ENCODE peak calls at places on chromosomes 4 and X, in six cellular contexts. P, K, Y, F, C and M are unnamed samples.

GRCh38 chr4:40506492-40506891 is 123.2 kb downstream of the RBM47 start:
- DNase-seq in C (no peak), F (no peak), K (no peak), Y (no peak), P (no peak), M (no peak)

GRCh38 chrX:23980063-23980462 is 46.9 kb downstream of the KLHL15 start:
- DNase-seq in K (no peak), Y (no peak), F (no peak), C (no peak), P (no peak), M (no peak)

GRCh38 chrX:27222661-27223060 is 240.5 kb downstream of the PPP4R3C start:
- DNase-seq in K (no peak), C (no peak), Y (no peak), F (no peak), P (no peak), M (no peak)

GRCh38 chrX:154819771-154820341 is 14.6 kb upstream of the MPP1 start:
- DNase-seq in Y (no peak), K (no peak), C (no peak), F (no peak), P (no peak), M (no peak)

GRCh38 chr4:19381068-19381467 is 870.6 kb upstream of the SLIT2 start:
- DNase-seq in C (no peak), K (peak; percentile 21), F (no peak), Y (no peak), P (no peak), M (no peak)

GRCh38 chr4:77652237-77652897 is 46.7 kb downstream of the CXCL13 start:
- DNase-seq in Y (no peak), P (no peak), F (no peak), C (no peak), K (no peak), M (no peak)

GRCh38 chrX:106999002-106999975 is 723 bp downstream of the MORC4 start:
- DNase-seq in F (peak; percentile 8), P (no peak), K (no peak), C (peak; percentile 1), Y (peak; percentile 37), M (peak; percentile 18)

GRCh38 chrX:128035318-128035717 is 16.9 kb downstream of the ACTRT1 start:
- DNase-seq in F (no peak), K (no peak), P (no peak), C (no peak), Y (no peak), M (no peak)

GRCh38 chr4:26984896-26985295 is 124.3 kb downstream of the STIM2 start:
- DNase-seq in C (no peak), K (no peak), Y (no peak), F (no peak), P (no peak), M (no peak)

GRCh38 chr4:123986268-123986798 is 589.7 kb downstream of the SPRY1 start:
- DNase-seq in P (no peak), K (peak; percentile 98), F (no peak), Y (no peak), C (no peak), M (no peak)

GRCh38 chr4:17468638-17469221 is 43.2 kb downstream of the QDPR start:
- DNase-seq in C (no peak), K (no peak), P (no peak), Y (no peak), F (peak; percentile 36), M (no peak)

GRCh38 chr4:183870997-183871396 is 34.1 kb upstream of the STOX2 start:
- DNase-seq in K (no peak), P (no peak), F (no peak), Y (no peak), C (no peak), M (no peak)

GRCh38 chr4:42371306-42372063 is 25.8 kb upstream of the SHISA3 start:
- DNase-seq in F (peak; percentile 28), K (peak; percentile 43), P (no peak), Y (no peak), C (no peak), M (no peak)

GRCh38 chr4:31702291-31702690 is 982.1 kb downstream of the PCDH7 start:
- DNase-seq in F (no peak), K (no peak), Y (no peak), P (no peak), C (no peak), M (no peak)

GRCh38 chr4:41215155-41215554 is 813 bp upstream of the APBB2 start:
- DNase-seq in C (no peak), Y (no peak), K (no peak), F (no peak), P (no peak), M (no peak)

GRCh38 chrX:51507551-51507950 is 11.2 kb upstream of the NUDT11 start:
- DNase-seq in Y (no peak), C (no peak), F (no peak), K (no peak), P (no peak), M (no peak)

GRCh38 chr4:39450618-39451017 is 8.1 kb downstream of the RPL9 start:
- DNase-seq in K (peak; percentile 41), Y (no peak), F (no peak), P (no peak), C (no peak), M (no peak)

GRCh38 chr4:89307446-89308160 is at the start of gene GPRIN3:
- DNase-seq in F (peak; percentile 44), Y (peak; percentile 77), P (peak; percentile 42), C (peak; percentile 45), K (no peak), M (peak; percentile 48)

GRCh38 chr4:159677521-159677920 is 574.6 kb downstream of the RAPGEF2 start:
- DNase-seq in Y (no peak), P (no peak), K (no peak), C (no peak), F (no peak), M (no peak)

GRCh38 chr4:81627617-81628016 is 155.9 kb upstream of the RASGEF1B start:
- DNase-seq in K (peak; percentile 24), Y (no peak), C (no peak), P (no peak), F (no peak), M (no peak)

GRCh38 chr4:142719854-142720541 is 126.1 kb downstream of the INPP4B start:
- DNase-seq in Y (peak; percentile 11), F (peak; percentile 30), C (no peak), P (no peak), K (peak; percentile 50), M (peak; percentile 38)

GRCh38 chr4:114384629-114385028 is 214.0 kb upstream of the UGT8 start:
- DNase-seq in K (peak; percentile 50), P (no peak), F (peak; percentile 45), Y (no peak), C (no peak), M (no peak)

GRCh38 chr4:94653095-94653649 is 104.6 kb upstream of the BMPR1B start:
- DNase-seq in F (no peak), K (no peak), C (no peak), Y (no peak), P (no peak), M (no peak)

GRCh38 chr4:155616112-155616511 is 50.5 kb upstream of the GUCY1A1 start:
- DNase-seq in P (no peak), F (no peak), Y (no peak), C (no peak), K (no peak), M (no peak)

GRCh38 chrX:136577562-136577961 is 45.5 kb downstream of the VGLL1 start:
- DNase-seq in P (peak; percentile 50), Y (peak; percentile 70), C (peak; percentile 6), F (peak; percentile 23), K (peak; percentile 40), M (peak; percentile 50)

GRCh38 chrX:97119474-97120109 is 235.9 kb downstream of the RPA4 start:
- DNase-seq in K (no peak), Y (no peak), F (no peak), C (no peak), P (no peak), M (no peak)

GRCh38 chr4:169664615-169665014 is 44.2 kb downstream of the CLCN3 start:
- DNase-seq in P (no peak), F (peak; percentile 14), Y (no peak), K (no peak), C (no peak), M (no peak)

GRCh38 chr4:139092271-139092670 is 76.7 kb downstream of the NOCT start:
- DNase-seq in C (no peak), P (no peak), Y (no peak), F (no peak), K (no peak), M (no peak)

GRCh38 chr4:2354127-2354526 is 64.3 kb downstream of the ZFYVE28 start:
- DNase-seq in C (no peak), K (no peak), F (no peak), Y (no peak), P (no peak), M (no peak)

GRCh38 chr4:147198411-147199051 is 252.9 kb upstream of the TTC29 start:
- DNase-seq in F (no peak), Y (no peak), P (no peak), C (no peak), K (peak; percentile 64), M (no peak)

GRCh38 chr4:57426779-57427395 is 316.7 kb upstream of the IGFBP7 start:
- DNase-seq in P (peak; percentile 7), K (peak; percentile 65), F (peak; percentile 84), Y (peak; percentile 12), C (no peak), M (no peak)